ENCODE peak calls at places on chromosomes 7 and 10, in nine cellular contexts. T is ascending aorta, X is upper lobe of right lung, A is WTC11, N is progenitor cell of endocrine pancreas, F is tibial nerve, R is dorsolateral prefrontal cortex, Z is SK-N-SH, V is sigmoid colon. E is an unnamed sample.

GRCh38 chr7:1466524-1467271 is 7.4 kb upstream of the MICALL2 start:
- DNase-seq in R (no peak), F (peak; percentile 65), A (peak; percentile 58), Z (peak; percentile 86), T (peak; percentile 67), V (peak; percentile 91), X (peak; percentile 86), N (no peak), E (no peak)

GRCh38 chr10:31604141-31604540 is 285.1 kb downstream of the ZEB1 start:
- DNase-seq in F (no peak), R (peak; percentile 22), Z (no peak), V (peak; percentile 82), N (no peak), A (no peak), T (no peak), X (no peak), E (no peak)

GRCh38 chr10:51074238-51075028 is at the start of gene PRKG1:
- DNase-seq in Z (peak; percentile 82), T (peak; percentile 16), N (peak; percentile 59), X (peak; percentile 89), R (peak; percentile 66), A (peak; percentile 81), F (peak; percentile 54), V (peak; percentile 92), E (peak; percentile 55)

GRCh38 chr10:52672880-52673279 is 99.7 kb downstream of the MBL2 start:
- DNase-seq in R (no peak), N (no peak), X (no peak), F (no peak), T (no peak), Z (no peak), V (no peak), A (no peak), E (no peak)

GRCh38 chr10:75399461-75400162 is 2.0 kb downstream of the ZNF503 start:
- DNase-seq in T (no peak), F (peak; percentile 77), R (peak; percentile 77), X (peak; percentile 92), A (peak; percentile 81), N (peak; percentile 67), V (peak; percentile 95), Z (peak; percentile 88), E (peak; percentile 97)

GRCh38 chr7:22331704-22332103 is 25.2 kb downstream of the RAPGEF5 start:
- DNase-seq in F (no peak), A (no peak), N (no peak), T (no peak), V (no peak), Z (no peak), R (no peak), X (no peak), E (no peak)

GRCh38 chr10:46523881-46524470 is 32.5 kb downstream of the GPRIN2 start:
- DNase-seq in F (peak; percentile 12), A (no peak), R (no peak), N (no peak), Z (peak; percentile 38), T (peak; percentile 10), X (peak; percentile 62), V (peak; percentile 66), E (no peak)

GRCh38 chr7:105711726-105712402 is 130.6 kb upstream of the EFCAB10 start:
- DNase-seq in Z (no peak), N (no peak), T (no peak), V (no peak), X (no peak), A (no peak), R (no peak), F (no peak), E (no peak)

GRCh38 chr7:92916751-92917369 is 80.5 kb upstream of the CDK6 start:
- DNase-seq in Z (peak; percentile 40), R (no peak), F (no peak), A (peak; percentile 24), N (no peak), X (no peak), T (no peak), V (no peak), E (no peak)

GRCh38 chr7:4486932-4487331 is 195.2 kb upstream of the FOXK1 start:
- DNase-seq in F (no peak), N (no peak), Z (peak; percentile 41), A (no peak), X (no peak), T (no peak), V (no peak), R (no peak), E (no peak)

GRCh38 chr7:149225106-149225505 is 14.3 kb upstream of the ZNF212 start:
- DNase-seq in X (no peak), N (no peak), T (no peak), R (no peak), Z (no peak), A (no peak), F (no peak), V (no peak), E (no peak)

GRCh38 chr7:155850730-155851678 is 38.7 kb upstream of the SHH start:
- DNase-seq in A (no peak), R (no peak), T (no peak), X (peak; percentile 16), V (peak; percentile 36), N (no peak), Z (no peak), F (no peak), E (peak; percentile 25)

GRCh38 chr7:130356760-130357611 is 12.4 kb downstream of the CPA5 start:
- DNase-seq in N (no peak), Z (peak; percentile 25), R (no peak), X (no peak), V (peak; percentile 91), T (no peak), F (peak; percentile 59), A (no peak), E (peak; percentile 78)

GRCh38 chr10:102744374-102745051 is 765 bp downstream of the WBP1L start:
- DNase-seq in V (peak; percentile 80), Z (no peak), F (no peak), A (no peak), R (peak; percentile 33), X (no peak), N (no peak), T (no peak), E (peak; percentile 33)

GRCh38 chr7:1450987-1451386 is 8.3 kb downstream of the MICALL2 start:
- DNase-seq in V (no peak), R (no peak), N (no peak), A (no peak), X (no peak), F (no peak), Z (no peak), T (no peak), E (no peak)

GRCh38 chr7:47278043-47278442 is 303.9 kb downstream of the TNS3 start:
- DNase-seq in T (no peak), A (no peak), X (no peak), F (no peak), N (no peak), V (no peak), Z (no peak), R (no peak), E (peak; percentile 71)

GRCh38 chr10:105328441-105328840 is 687.4 kb downstream of the SORCS3 start:
- DNase-seq in R (no peak), A (no peak), V (no peak), Z (no peak), F (no peak), X (no peak), N (no peak), T (no peak), E (no peak)

GRCh38 chr10:96651998-96652431 is 65.2 kb upstream of the TM9SF3 start:
- DNase-seq in F (no peak), T (peak; percentile 18), A (no peak), N (no peak), R (no peak), Z (no peak), V (no peak), X (no peak), E (no peak)

GRCh38 chr7:150435390-150436073 is 14.9 kb upstream of the GIMAP8 start:
- DNase-seq in V (no peak), X (no peak), T (no peak), N (no peak), A (no peak), Z (no peak), R (no peak), F (no peak), E (peak; percentile 80)

GRCh38 chr10:79066460-79067240 is 2.1 kb upstream of the ZMIZ1 start:
- DNase-seq in Z (peak; percentile 84), N (no peak), X (no peak), V (peak; percentile 71), R (peak; percentile 65), F (peak; percentile 54), A (peak; percentile 32), T (no peak), E (no peak)

DNA sequence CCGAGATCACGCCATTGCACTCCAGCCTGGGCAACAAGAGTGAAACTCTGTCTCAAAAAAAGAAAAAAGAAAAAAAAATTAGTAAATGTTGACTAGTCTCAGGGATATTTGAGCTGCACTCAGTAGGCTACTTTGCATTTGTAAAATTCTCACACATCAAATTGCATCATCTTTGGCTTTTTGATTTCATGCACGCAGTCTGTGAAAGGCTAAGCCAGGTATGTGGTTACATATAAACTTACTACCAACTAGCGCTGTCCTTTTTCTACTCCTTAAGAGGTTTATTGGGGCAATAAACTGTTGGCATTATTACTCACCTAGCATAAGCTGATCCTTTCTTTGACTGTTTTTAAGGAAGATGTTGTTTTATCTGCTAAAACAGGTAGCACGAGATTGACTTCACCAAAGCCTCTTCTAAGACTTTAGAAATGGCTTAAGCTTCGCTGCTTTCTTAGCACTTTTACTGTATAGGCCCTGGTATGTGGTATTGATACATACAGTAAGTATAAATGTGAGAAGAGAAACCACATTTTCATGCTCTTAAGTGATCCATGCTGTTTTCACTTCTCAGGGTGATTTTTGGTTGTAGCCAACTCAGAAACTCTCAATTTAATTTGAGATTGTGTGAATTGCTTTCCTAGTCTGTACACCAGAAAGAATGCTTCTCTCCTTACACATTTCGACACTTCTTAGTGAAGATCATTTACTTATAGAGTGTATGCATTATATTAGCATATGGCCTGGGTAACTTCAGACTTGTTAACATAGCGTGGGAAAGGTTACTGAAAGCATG is 323.9 kb downstream of the AUTS2 start:
- DNase-seq in N (no peak), Z (no peak), A (no peak), T (no peak), X (no peak), V (no peak), R (no peak), F (no peak), E (no peak)
- TF ChIP-seq CTCF in N (no peak), Z (no peak), A (no peak), T (no peak), X (no peak), V (no peak), R (no peak), F (no peak), E (no peak)

GRCh38 chr7:73779517-73779916 is 9.4 kb upstream of the CLDN3 start:
- DNase-seq in T (no peak), F (no peak), N (no peak), X (no peak), R (no peak), V (no peak), Z (no peak), A (no peak), E (peak; percentile 15)
- TF ChIP-seq CTCF in T (no peak), F (no peak), N (no peak), X (no peak), R (no peak), V (no peak), Z (no peak), A (no peak), E (no peak)

GRCh38 chr7:69892790-69893189 is 294.5 kb downstream of the AUTS2 start:
- DNase-seq in R (no peak), V (no peak), A (no peak), X (no peak), T (no peak), N (no peak), Z (no peak), F (no peak), E (no peak)
- TF ChIP-seq CTCF in R (no peak), V (no peak), A (no peak), X (no peak), T (no peak), N (no peak), Z (peak; percentile 19), F (no peak), E (no peak)

GRCh38 chr10:12907651-12908050 is 93.9 kb downstream of the CCDC3 start:
- DNase-seq in Z (no peak), F (no peak), T (no peak), A (no peak), N (no peak), V (no peak), R (no peak), X (no peak), E (no peak)
- TF ChIP-seq CTCF in Z (no peak), F (no peak), T (no peak), A (no peak), N (no peak), V (no peak), R (no peak), X (no peak), E (no peak)